ENCODE peak calls at places on chromosomes 7 and 10, in five cellular contexts. X is HepG2, K is IMR-90, Y is K562, C is GM12878. E is an unnamed sample.

GRCh38 chr7:28516390-28517145 is 104.2 kb downstream of the CREB5 start:
- DNase-seq in X (no peak), K (no peak), Y (no peak), C (no peak), E (no peak)

GRCh38 chr10:12547301-12547771 is 198.0 kb downstream of the CAMK1D start:
- DNase-seq in X (no peak), K (no peak), Y (no peak), C (no peak), E (no peak)

GRCh38 chr10:122115874-122116273 is 126.9 kb downstream of the TACC2 start:
- DNase-seq in X (no peak), K (no peak), Y (no peak), C (no peak), E (no peak)

GRCh38 chr10:50540069-50540825 is 83.5 kb downstream of the SGMS1 start:
- DNase-seq in X (no peak), K (peak; percentile 38), Y (no peak), C (no peak), E (no peak)

GRCh38 chr10:29328988-29329387 is 40.1 kb downstream of the LYZL1 start:
- DNase-seq in X (no peak), K (peak; percentile 64), Y (no peak), C (no peak), E (no peak)

GRCh38 chr7:30116771-30117170 is 18.0 kb upstream of the MTURN start:
- DNase-seq in X (no peak), K (no peak), Y (no peak), C (no peak), E (no peak)

GRCh38 chr10:50447691-50448090 is 176.1 kb downstream of the SGMS1 start:
- DNase-seq in X (no peak), K (peak; percentile 64), Y (no peak), C (no peak), E (no peak)

GRCh38 chr10:43124574-43125273 is 13.5 kb upstream of the CSGALNACT2 start:
- DNase-seq in X (no peak), K (no peak), Y (no peak), C (no peak), E (no peak)

GRCh38 chr10:122163182-122164027 is 107.7 kb upstream of the BTBD16 start:
- DNase-seq in X (no peak), K (peak; percentile 52), Y (no peak), C (no peak), E (peak; percentile 83)

GRCh38 chr10:70164179-70164578 is 6.1 kb downstream of the SAR1A start:
- DNase-seq in X (no peak), K (no peak), Y (no peak), C (no peak), E (no peak)

GRCh38 chr7:115099906-115100305 is 178.0 kb downstream of the MDFIC start:
- DNase-seq in X (peak; percentile 52), K (peak; percentile 85), Y (no peak), C (no peak), E (no peak)

GRCh38 chr7:92641921-92642511 is 51.8 kb upstream of the FAM133B start:
- DNase-seq in X (no peak), K (peak; percentile 86), Y (peak; percentile 32), C (no peak), E (no peak)

DNA sequence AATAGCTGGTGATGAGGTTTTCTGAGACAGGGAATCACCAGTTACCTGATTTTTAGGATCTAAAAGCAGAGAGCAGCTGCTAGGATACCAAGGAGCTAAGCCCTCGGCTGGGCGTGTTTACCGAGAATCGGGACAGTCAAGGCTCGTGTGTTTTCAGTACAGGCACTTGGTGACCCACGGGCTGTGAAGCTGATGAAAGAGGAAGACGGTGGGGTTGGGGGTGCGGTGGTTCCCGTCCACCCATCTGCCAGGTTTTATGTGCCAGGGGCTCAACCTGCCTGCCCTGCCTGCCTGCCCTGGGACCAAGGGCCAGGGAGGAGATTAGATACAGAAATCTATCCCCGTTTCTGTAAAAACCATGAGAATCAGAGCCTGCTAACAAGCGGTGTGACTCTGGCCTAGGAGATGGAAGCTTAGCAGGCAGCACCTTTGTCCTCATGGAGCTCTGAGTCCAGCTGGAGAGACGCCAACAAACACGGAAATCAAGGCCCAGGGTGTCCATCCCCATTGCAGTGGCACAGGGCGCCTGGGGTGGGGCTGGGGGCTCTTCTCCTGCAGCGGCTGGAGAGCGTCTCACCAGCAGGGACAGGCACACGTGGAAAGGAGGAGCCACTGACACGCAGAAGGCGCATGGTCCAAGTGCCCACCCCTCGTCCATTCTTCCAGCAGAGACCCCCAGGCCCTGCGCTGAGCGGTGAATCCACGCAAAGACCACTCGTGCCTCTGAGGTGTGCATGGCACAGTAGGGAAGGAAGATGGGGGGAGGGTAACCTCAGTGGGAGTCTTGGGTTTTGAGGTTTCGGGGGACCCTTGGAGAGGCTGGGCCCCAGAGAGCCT is 265.0 kb upstream of the TCERG1L start:
- DNase-seq in X (no peak), K (no peak), Y (no peak), C (no peak), E (no peak)
- TF ChIP-seq MXI1 in X (no peak), K (no peak), Y (no peak), C (no peak), E (no peak)

GRCh38 chr10:68837626-68838322 is 10.4 kb downstream of the STOX1 start:
- DNase-seq in X (no peak), K (no peak), Y (no peak), C (no peak), E (no peak)
- TF ChIP-seq RFX5 in X (no peak), K (no peak), Y (no peak), C (no peak), E (no peak)

GRCh38 chr10:65284495-65285041 is 1641.3 kb upstream of the LRRTM3 start:
- DNase-seq in X (no peak), K (no peak), Y (no peak), C (no peak), E (no peak)
- TF ChIP-seq MXI1 in X (no peak), K (no peak), Y (no peak), C (no peak), E (no peak)

GRCh38 chr7:106022193-106022821 is 59.2 kb downstream of the CDHR3 start:
- DNase-seq in X (no peak), K (no peak), Y (peak; percentile 33), C (peak; percentile 74), E (no peak)
- TF ChIP-seq RFX5 in X (no peak), K (no peak), Y (no peak), C (no peak), E (no peak)

GRCh38 chr7:47950714-47951113 is 2.4 kb upstream of the PKD1L1 start:
- DNase-seq in X (no peak), K (no peak), Y (peak; percentile 5), C (no peak), E (no peak)
- TF ChIP-seq MXI1 in X (no peak), K (no peak), Y (no peak), C (no peak), E (no peak)

GRCh38 chr7:149355390-149356048 is 93.5 kb downstream of the ZNF783 start:
- DNase-seq in X (peak; percentile 26), K (no peak), Y (peak; percentile 61), C (no peak), E (no peak)
- TF ChIP-seq RFX5 in X (no peak), K (no peak), Y (no peak), C (no peak), E (no peak)

E was measured in SK-N-SH.